ENCODE peak calls at places on chromosome 11, in ten cellular contexts. One of them, this sample, is unnamed.

GRCh38 chr11:119728651-119729580 is at the start of gene NECTIN1:
- DNase-seq in AG04450: peak
- DNase-seq in tibial nerve: peak
- DNase-seq in RWPE2: peak
- DNase-seq in MM.1S: peak
- DNase-seq in heart left ventricle: peak
- DNase-seq in mucosa of descending colon: peak
- DNase-seq in A549: peak
- DNase-seq in dorsolateral prefrontal cortex: peak
- DNase-seq in left lung: peak
- DNase-seq in this sample: peak

GRCh38 chr11:71544525-71545214 is 3.5 kb upstream of the KRTAP5-9 start:
- DNase-seq in AG04450: no peak
- DNase-seq in tibial nerve: no peak
- DNase-seq in RWPE2: no peak
- DNase-seq in MM.1S: no peak
- DNase-seq in heart left ventricle: no peak
- DNase-seq in mucosa of descending colon: no peak
- DNase-seq in A549: no peak
- DNase-seq in dorsolateral prefrontal cortex: no peak
- DNase-seq in left lung: no peak
- DNase-seq in this sample: no peak

GRCh38 chr11:36251716-36252307 is 37.4 kb downstream of the COMMD9 start:
- DNase-seq in AG04450: no peak
- DNase-seq in tibial nerve: no peak
- DNase-seq in RWPE2: no peak
- DNase-seq in MM.1S: no peak
- DNase-seq in heart left ventricle: no peak
- DNase-seq in mucosa of descending colon: no peak
- DNase-seq in A549: no peak
- DNase-seq in dorsolateral prefrontal cortex: no peak
- DNase-seq in left lung: no peak
- DNase-seq in this sample: no peak

GRCh38 chr11:73242291-73243092 is 24.4 kb downstream of the P2RY2 start:
- DNase-seq in AG04450: peak
- DNase-seq in tibial nerve: peak
- DNase-seq in RWPE2: peak
- DNase-seq in MM.1S: peak
- DNase-seq in heart left ventricle: peak
- DNase-seq in mucosa of descending colon: peak
- DNase-seq in A549: peak
- DNase-seq in dorsolateral prefrontal cortex: peak
- DNase-seq in left lung: peak
- DNase-seq in this sample: peak

GRCh38 chr11:130212431-130212961 is 52.9 kb downstream of the ST14 start:
- DNase-seq in AG04450: no peak
- DNase-seq in tibial nerve: no peak
- DNase-seq in RWPE2: peak
- DNase-seq in MM.1S: no peak
- DNase-seq in heart left ventricle: peak
- DNase-seq in mucosa of descending colon: peak
- DNase-seq in A549: no peak
- DNase-seq in dorsolateral prefrontal cortex: peak
- DNase-seq in left lung: peak
- DNase-seq in this sample: no peak

GRCh38 chr11:58805065-58805464 is 39.4 kb downstream of the GLYATL2 start:
- DNase-seq in AG04450: no peak
- DNase-seq in tibial nerve: no peak
- DNase-seq in RWPE2: no peak
- DNase-seq in MM.1S: no peak
- DNase-seq in heart left ventricle: no peak
- DNase-seq in mucosa of descending colon: no peak
- DNase-seq in A549: no peak
- DNase-seq in dorsolateral prefrontal cortex: no peak
- DNase-seq in left lung: no peak
- DNase-seq in this sample: no peak

GRCh38 chr11:56624661-56625110 is 10.0 kb upstream of the OR5M1 start:
- DNase-seq in AG04450: no peak
- DNase-seq in tibial nerve: no peak
- DNase-seq in RWPE2: no peak
- DNase-seq in MM.1S: peak
- DNase-seq in heart left ventricle: no peak
- DNase-seq in mucosa of descending colon: no peak
- DNase-seq in A549: peak
- DNase-seq in dorsolateral prefrontal cortex: no peak
- DNase-seq in left lung: no peak
- DNase-seq in this sample: peak

GRCh38 chr11:95084509-95084908 is 5.1 kb upstream of the ENDOD1 start:
- DNase-seq in AG04450: no peak
- DNase-seq in tibial nerve: no peak
- DNase-seq in RWPE2: no peak
- DNase-seq in MM.1S: no peak
- DNase-seq in heart left ventricle: no peak
- DNase-seq in mucosa of descending colon: no peak
- DNase-seq in A549: no peak
- DNase-seq in dorsolateral prefrontal cortex: no peak
- DNase-seq in left lung: no peak
- DNase-seq in this sample: peak

GRCh38 chr11:73475549-73475948 is 99.3 kb downstream of the RELT start:
- DNase-seq in AG04450: no peak
- DNase-seq in tibial nerve: no peak
- DNase-seq in RWPE2: no peak
- DNase-seq in MM.1S: no peak
- DNase-seq in heart left ventricle: no peak
- DNase-seq in mucosa of descending colon: no peak
- DNase-seq in A549: no peak
- DNase-seq in dorsolateral prefrontal cortex: no peak
- DNase-seq in left lung: no peak
- DNase-seq in this sample: no peak

GRCh38 chr11:77813256-77813655 is 7.3 kb downstream of the RSF1 start:
- DNase-seq in AG04450: no peak
- DNase-seq in tibial nerve: no peak
- DNase-seq in RWPE2: no peak
- DNase-seq in MM.1S: no peak
- DNase-seq in heart left ventricle: no peak
- DNase-seq in mucosa of descending colon: no peak
- DNase-seq in A549: no peak
- DNase-seq in dorsolateral prefrontal cortex: no peak
- DNase-seq in left lung: no peak
- DNase-seq in this sample: no peak

GRCh38 chr11:133945087-133945974 is 11.4 kb downstream of the IGSF9B start:
- DNase-seq in AG04450: no peak
- DNase-seq in tibial nerve: no peak
- DNase-seq in RWPE2: no peak
- DNase-seq in MM.1S: no peak
- DNase-seq in heart left ventricle: peak
- DNase-seq in mucosa of descending colon: no peak
- DNase-seq in A549: no peak
- DNase-seq in dorsolateral prefrontal cortex: no peak
- DNase-seq in left lung: no peak
- DNase-seq in this sample: no peak

GRCh38 chr11:298406-299065 is 790 bp downstream of the IFITM5 start:
- DNase-seq in AG04450: no peak
- DNase-seq in tibial nerve: no peak
- DNase-seq in RWPE2: peak
- DNase-seq in MM.1S: no peak
- DNase-seq in heart left ventricle: no peak
- DNase-seq in mucosa of descending colon: peak
- DNase-seq in A549: no peak
- DNase-seq in dorsolateral prefrontal cortex: no peak
- DNase-seq in left lung: peak
- DNase-seq in this sample: no peak

GRCh38 chr11:19218801-19219460 is 17.1 kb upstream of the CSRP3 start:
- DNase-seq in AG04450: no peak
- DNase-seq in tibial nerve: no peak
- DNase-seq in RWPE2: no peak
- DNase-seq in MM.1S: no peak
- DNase-seq in heart left ventricle: peak
- DNase-seq in mucosa of descending colon: no peak
- DNase-seq in A549: no peak
- DNase-seq in dorsolateral prefrontal cortex: peak
- DNase-seq in left lung: no peak
- DNase-seq in this sample: no peak

GRCh38 chr11:10893713-10894112 is 35.9 kb upstream of the ZBED5 start:
- DNase-seq in AG04450: peak
- DNase-seq in tibial nerve: no peak
- DNase-seq in RWPE2: no peak
- DNase-seq in MM.1S: no peak
- DNase-seq in heart left ventricle: no peak
- DNase-seq in mucosa of descending colon: no peak
- DNase-seq in A549: peak
- DNase-seq in dorsolateral prefrontal cortex: no peak
- DNase-seq in left lung: no peak
- DNase-seq in this sample: peak

GRCh38 chr11:66858186-66858938 is 1.5 kb downstream of the LRFN4 start:
- DNase-seq in AG04450: no peak
- DNase-seq in tibial nerve: no peak
- DNase-seq in RWPE2: peak
- DNase-seq in MM.1S: no peak
- DNase-seq in heart left ventricle: no peak
- DNase-seq in mucosa of descending colon: no peak
- DNase-seq in A549: no peak
- DNase-seq in dorsolateral prefrontal cortex: no peak
- DNase-seq in left lung: no peak
- DNase-seq in this sample: no peak

GRCh38 chr11:66857927-66858185 is 992 bp downstream of the LRFN4 start:
- DNase-seq in AG04450: no peak
- DNase-seq in tibial nerve: no peak
- DNase-seq in RWPE2: peak
- DNase-seq in MM.1S: no peak
- DNase-seq in heart left ventricle: no peak
- DNase-seq in mucosa of descending colon: no peak
- DNase-seq in A549: no peak
- DNase-seq in dorsolateral prefrontal cortex: no peak
- DNase-seq in left lung: no peak
- DNase-seq in this sample: no peak

GRCh38 chr11:66856496-66857233 is at the start of gene LRFN4:
- DNase-seq in AG04450: no peak
- DNase-seq in tibial nerve: no peak
- DNase-seq in RWPE2: peak
- DNase-seq in MM.1S: no peak
- DNase-seq in heart left ventricle: peak
- DNase-seq in mucosa of descending colon: peak
- DNase-seq in A549: peak
- DNase-seq in dorsolateral prefrontal cortex: peak
- DNase-seq in left lung: peak
- DNase-seq in this sample: no peak

GRCh38 chr11:66855574-66856495 is 1.0 kb upstream of the LRFN4 start:
- DNase-seq in AG04450: no peak
- DNase-seq in tibial nerve: peak
- DNase-seq in RWPE2: peak
- DNase-seq in MM.1S: peak
- DNase-seq in heart left ventricle: peak
- DNase-seq in mucosa of descending colon: peak
- DNase-seq in A549: peak
- DNase-seq in dorsolateral prefrontal cortex: peak
- DNase-seq in left lung: peak
- DNase-seq in this sample: peak

DNA sequence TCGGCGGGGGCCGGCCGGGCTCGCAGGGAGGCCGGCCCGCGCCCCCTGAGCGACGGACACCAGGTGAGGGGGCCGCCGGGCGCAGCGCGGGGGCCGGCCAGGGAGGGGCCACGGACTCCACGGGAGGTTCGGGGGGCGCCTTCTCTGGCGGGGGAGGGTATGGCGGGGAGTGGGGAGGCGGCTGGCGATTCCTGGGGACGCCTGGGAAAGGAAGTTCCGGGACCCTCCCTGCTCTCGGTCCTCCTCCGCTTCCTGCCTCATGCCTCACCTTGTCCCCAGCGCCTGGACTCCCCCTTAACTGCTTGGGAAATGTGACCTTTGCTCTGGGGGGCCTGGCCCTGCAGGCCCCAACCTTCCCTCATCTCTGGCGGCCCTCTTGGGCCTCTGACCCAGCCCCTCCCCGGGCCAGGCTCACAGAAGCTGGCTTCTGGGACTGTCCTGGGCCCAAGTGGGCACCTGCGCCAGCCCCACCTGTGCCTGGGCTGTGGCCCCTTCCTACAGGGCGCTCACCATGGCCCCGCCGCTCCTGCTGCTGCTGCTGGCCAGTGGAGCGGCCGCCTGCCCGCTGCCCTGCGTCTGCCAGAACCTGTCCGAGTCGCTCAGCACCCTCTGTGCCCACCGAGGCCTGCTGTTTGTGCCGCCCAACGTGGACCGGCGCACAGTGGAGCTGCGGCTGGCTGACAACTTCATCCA is 516 bp downstream of the LRFN4 start:
- DNase-seq in AG04450: no peak
- DNase-seq in tibial nerve: no peak
- DNase-seq in RWPE2: no peak
- DNase-seq in MM.1S: no peak
- DNase-seq in heart left ventricle: no peak
- DNase-seq in mucosa of descending colon: no peak
- DNase-seq in A549: peak
- DNase-seq in dorsolateral prefrontal cortex: no peak
- DNase-seq in left lung: peak
- DNase-seq in this sample: peak
- H3K4me3 ChIP-seq in AG04450: peak
- H3K4me3 ChIP-seq in tibial nerve: peak
- H3K4me3 ChIP-seq in RWPE2: peak
- H3K4me3 ChIP-seq in MM.1S: no peak
- H3K4me3 ChIP-seq in heart left ventricle: peak
- H3K4me3 ChIP-seq in mucosa of descending colon: peak
- H3K4me3 ChIP-seq in A549: peak
- H3K4me3 ChIP-seq in dorsolateral prefrontal cortex: peak
- H3K4me3 ChIP-seq in left lung: peak
- H3K4me3 ChIP-seq in this sample: peak

GRCh38 chr11:123601737-123602136 is 52.7 kb downstream of the SCN3B start:
- DNase-seq in AG04450: no peak
- DNase-seq in tibial nerve: no peak
- DNase-seq in RWPE2: no peak
- DNase-seq in MM.1S: no peak
- DNase-seq in heart left ventricle: no peak
- DNase-seq in mucosa of descending colon: no peak
- DNase-seq in A549: no peak
- DNase-seq in dorsolateral prefrontal cortex: no peak
- DNase-seq in left lung: no peak
- DNase-seq in this sample: no peak
- TF ChIP-seq CTCF in AG04450: no peak
- TF ChIP-seq CTCF in tibial nerve: no peak
- TF ChIP-seq CTCF in RWPE2: no peak
- TF ChIP-seq CTCF in MM.1S: no peak
- TF ChIP-seq CTCF in heart left ventricle: no peak
- TF ChIP-seq CTCF in mucosa of descending colon: no peak
- TF ChIP-seq CTCF in A549: no peak
- TF ChIP-seq CTCF in dorsolateral prefrontal cortex: no peak
- TF ChIP-seq CTCF in left lung: no peak
- TF ChIP-seq CTCF in this sample: no peak

GRCh38 chr11:102590646-102591045 is 34.5 kb downstream of the MMP20 start:
- DNase-seq in AG04450: no peak
- DNase-seq in tibial nerve: no peak
- DNase-seq in RWPE2: no peak
- DNase-seq in MM.1S: no peak
- DNase-seq in heart left ventricle: no peak
- DNase-seq in mucosa of descending colon: no peak
- DNase-seq in A549: no peak
- DNase-seq in dorsolateral prefrontal cortex: no peak
- DNase-seq in left lung: no peak
- DNase-seq in this sample: no peak
- H3K4me3 ChIP-seq in AG04450: no peak
- H3K4me3 ChIP-seq in tibial nerve: no peak
- H3K4me3 ChIP-seq in RWPE2: no peak
- H3K4me3 ChIP-seq in MM.1S: no peak
- H3K4me3 ChIP-seq in heart left ventricle: no peak
- H3K4me3 ChIP-seq in mucosa of descending colon: no peak
- H3K4me3 ChIP-seq in A549: no peak
- H3K4me3 ChIP-seq in dorsolateral prefrontal cortex: no peak
- H3K4me3 ChIP-seq in left lung: no peak
- H3K4me3 ChIP-seq in this sample: no peak

GRCh38 chr11:9384535-9385287 is at the start of gene IPO7:
- DNase-seq in AG04450: peak
- DNase-seq in tibial nerve: peak
- DNase-seq in RWPE2: peak
- DNase-seq in MM.1S: peak
- DNase-seq in heart left ventricle: peak
- DNase-seq in mucosa of descending colon: peak
- DNase-seq in A549: peak
- DNase-seq in dorsolateral prefrontal cortex: peak
- DNase-seq in left lung: peak
- DNase-seq in this sample: peak
- TF ChIP-seq CTCF in AG04450: peak
- TF ChIP-seq CTCF in tibial nerve: peak
- TF ChIP-seq CTCF in RWPE2: peak
- TF ChIP-seq CTCF in MM.1S: peak
- TF ChIP-seq CTCF in heart left ventricle: no peak
- TF ChIP-seq CTCF in mucosa of descending colon: peak
- TF ChIP-seq CTCF in A549: peak
- TF ChIP-seq CTCF in dorsolateral prefrontal cortex: peak
- TF ChIP-seq CTCF in left lung: no peak
- TF ChIP-seq CTCF in this sample: peak

This sample was measured in choroid plexus epithelial cell.